ENCODE peak calls at places on chromosomes 6 and 20, in six cellular contexts. I, A, V, O, H and X are unnamed samples.

GRCh38 chr6:45900808-45901752 is 114.6 kb downstream of the CLIC5 start:
- DNase-seq in H (no peak), I (no peak), A (no peak), V (no peak), O (no peak), X (no peak)

GRCh38 chr20:57579898-57580447 is 19.1 kb downstream of the PCK1 start:
- DNase-seq in I (no peak), O (no peak), V (no peak), H (no peak), A (no peak), X (no peak)

GRCh38 chr6:28817808-28818145 is 106.0 kb downstream of the TRIM27 start:
- DNase-seq in O (no peak), I (no peak), V (no peak), H (no peak), A (no peak), X (no peak)

GRCh38 chr20:2507464-2507863 is 1.3 kb downstream of the ZNF343 start:
- DNase-seq in O (no peak), I (peak; percentile 28), V (no peak), H (no peak), A (peak; percentile 33), X (no peak)

GRCh38 chr6:105994522-105995402 is 91.4 kb upstream of the PRDM1 start:
- DNase-seq in V (no peak), H (no peak), O (no peak), A (peak; percentile 48), I (peak; percentile 78), X (peak; percentile 65)

GRCh38 chr20:57066126-57066900 is 200.1 kb downstream of the BMP7 start:
- DNase-seq in I (no peak), H (no peak), A (no peak), O (no peak), V (no peak), X (no peak)

GRCh38 chr6:112877134-112878100 is 530.3 kb downstream of the RFPL4B start:
- DNase-seq in V (no peak), A (peak; percentile 21), O (no peak), I (peak; percentile 93), H (no peak), X (no peak)

GRCh38 chr6:37160922-37161778 is 8.8 kb upstream of the PIM1 start:
- DNase-seq in O (peak; percentile 7), H (peak; percentile 66), A (no peak), I (peak; percentile 76), V (no peak), X (no peak)

GRCh38 chr20:13261460-13262301 is 40.6 kb downstream of the ISM1 start:
- DNase-seq in I (peak; percentile 21), A (peak; percentile 55), V (peak; percentile 86), O (peak; percentile 54), H (no peak), X (peak; percentile 78)

GRCh38 chr6:68704485-68704884 is 69.4 kb downstream of the ADGRB3 start:
- DNase-seq in H (no peak), V (no peak), I (no peak), A (no peak), O (no peak), X (no peak)

GRCh38 chr6:159180001-159180400 is 10.8 kb downstream of the FNDC1 start:
- DNase-seq in I (peak; percentile 14), V (no peak), H (no peak), A (no peak), O (no peak), X (no peak)

GRCh38 chr6:79544939-79545450 is 7.8 kb upstream of the LCA5 start:
- DNase-seq in O (peak; percentile 82), H (peak; percentile 74), I (peak; percentile 99), A (peak; percentile 75), V (peak; percentile 16), X (peak; percentile 78)

GRCh38 chr6:71965404-71965803 is 79.1 kb downstream of the RIMS1 start:
- DNase-seq in A (no peak), H (no peak), O (no peak), V (no peak), I (no peak), X (peak; percentile 19)

GRCh38 chr6:43256670-43257664 is 13.7 kb downstream of the TTBK1 start:
- DNase-seq in H (no peak), A (no peak), I (no peak), O (no peak), V (no peak), X (no peak)

GRCh38 chr20:63974402-63975200 is 4.8 kb downstream of the SAMD10 start:
- DNase-seq in A (peak; percentile 14), V (no peak), H (no peak), O (no peak), I (peak; percentile 74), X (no peak)

GRCh38 chr6:54716869-54717268 is 129.7 kb upstream of the FAM83B start:
- DNase-seq in V (no peak), I (peak; percentile 43), H (no peak), A (no peak), O (no peak), X (no peak)

GRCh38 chr6:30837870-30838269 is 46.4 kb upstream of the DDR1 start:
- DNase-seq in O (no peak), I (no peak), V (no peak), A (no peak), H (no peak), X (no peak)

GRCh38 chr6:66849843-66850242 is 1142.8 kb upstream of the EYS start:
- DNase-seq in O (no peak), A (no peak), I (no peak), H (no peak), V (no peak), X (no peak)

GRCh38 chr6:46015119-46015968 is at the start of gene CLIC5:
- DNase-seq in A (peak; percentile 34), V (no peak), H (no peak), I (no peak), O (peak; percentile 21), X (peak; percentile 43)

GRCh38 chr6:39599996-39600395 is 125.2 kb downstream of the KIF6 start:
- DNase-seq in V (no peak), H (no peak), I (no peak), O (no peak), A (no peak), X (no peak)

GRCh38 chr6:26555505-26556262 is 17.5 kb downstream of the HMGN4 start:
- DNase-seq in V (no peak), H (no peak), I (peak; percentile 35), A (no peak), O (peak; percentile 26), X (no peak)

GRCh38 chr20:37880726-37881591 is 22.0 kb upstream of the VSTM2L start:
- DNase-seq in O (peak; percentile 68), A (peak; percentile 96), I (no peak), V (peak; percentile 70), H (no peak), X (no peak)

GRCh38 chr20:35511814-35512420 is 17.5 kb downstream of the C20orf173 start:
- DNase-seq in O (peak; percentile 30), H (no peak), I (peak; percentile 47), A (peak; percentile 48), V (peak; percentile 53), X (peak; percentile 29)
- TF ChIP-seq USF2 in O (no peak), H (no peak), I (no peak), A (no peak), V (no peak), X (no peak)

DNA sequence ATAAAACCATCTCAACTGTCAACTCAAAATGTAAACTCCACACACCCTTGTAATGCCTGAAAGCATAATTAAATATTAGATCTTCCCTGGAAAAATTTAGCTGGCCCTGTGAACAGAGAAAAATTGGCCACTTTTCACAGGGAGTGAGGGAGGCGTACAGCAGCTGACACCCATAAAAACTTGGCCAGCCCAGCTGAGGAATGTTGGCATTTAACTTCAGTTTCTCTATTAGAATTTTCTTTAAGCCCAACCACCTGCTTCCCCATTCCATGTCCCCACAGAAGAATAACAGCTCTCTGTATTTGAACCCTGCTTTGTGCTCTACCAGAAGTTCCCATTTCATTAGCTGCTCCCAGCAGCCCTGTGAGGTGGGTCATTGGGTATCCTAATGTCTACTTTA is 41.0 kb downstream of the PKHD1 start:
- DNase-seq in H (no peak), V (no peak), I (no peak), O (no peak), A (no peak), X (no peak)
- TF ChIP-seq USF2 in H (no peak), V (no peak), I (no peak), O (no peak), A (no peak), X (no peak)

GRCh38 chr6:42071881-42072583 is 21.7 kb downstream of the TAF8 start:
- DNase-seq in V (no peak), H (no peak), I (no peak), A (no peak), O (no peak), X (no peak)
- TF ChIP-seq USF2 in V (no peak), H (no peak), I (no peak), A (no peak), O (no peak), X (no peak)

GRCh38 chr6:3230275-3231212 is 3.1 kb upstream of the TUBB2B start:
- DNase-seq in V (no peak), A (peak; percentile 70), H (no peak), I (peak; percentile 34), O (no peak), X (peak; percentile 59)
- TF ChIP-seq USF2 in V (no peak), A (no peak), H (no peak), I (no peak), O (no peak), X (no peak)

GRCh38 chr6:117536317-117536716 is 53.8 kb downstream of the DCBLD1 start:
- DNase-seq in A (no peak), I (peak; percentile 66), H (no peak), V (no peak), O (no peak), X (no peak)
- TF ChIP-seq USF2 in A (no peak), I (no peak), H (no peak), V (no peak), O (no peak), X (no peak)

GRCh38 chr20:62772994-62773858 is 23.0 kb upstream of the MRGBP start:
- DNase-seq in V (no peak), O (no peak), A (no peak), I (peak; percentile 19), H (no peak), X (no peak)
- TF ChIP-seq USF2 in V (no peak), O (no peak), A (no peak), I (no peak), H (no peak), X (no peak)

GRCh38 chr20:10982692-10983091 is 308.9 kb upstream of the JAG1 start:
- DNase-seq in I (peak; percentile 94), O (no peak), H (no peak), A (no peak), V (peak; percentile 10), X (no peak)
- TF ChIP-seq USF2 in I (no peak), O (no peak), H (no peak), A (no peak), V (no peak), X (no peak)